ENCODE peak calls at places on chromosomes 6 and 20, in nine cellular contexts. T is cardiac muscle cell; O is stomach; I is body of pancreas; Y is heart right ventricle; S is A549; A is CD8-positive, alpha-beta T cell; Q is MG63; J is CD8-positive, alpha-beta memory T cell. H is an unnamed sample. For H3K9me3, the result is how much of the 10 kb centered on the place peaks cover.

GRCh38 chr6:94478178-94479140 is 1059.1 kb upstream of the EPHA7 start:
- DNase-seq in O (no peak), A (no peak), J (no peak), Q (no peak), I (no peak), T (no peak), S (no peak), Y (no peak), H (no peak)

GRCh38 chr6:88538849-88539571 is 372.9 kb upstream of the CNR1 start:
- DNase-seq in I (no peak), Q (no peak), J (no peak), A (no peak), O (no peak), Y (no peak), T (no peak), S (no peak), H (no peak)

GRCh38 chr20:8756410-8756809 is 312.5 kb upstream of the PLCB4 start:
- DNase-seq in I (peak), J (no peak), O (no peak), S (peak), Q (peak), T (peak), Y (no peak), A (no peak), H (peak)

GRCh38 chr6:17086469-17086868 is 15.4 kb upstream of the STMND1 start:
- DNase-seq in S (peak), Y (no peak), I (peak), O (peak), J (no peak), A (no peak), Q (peak), T (peak), H (peak)

GRCh38 chr6:89297695-89298351 is 17.3 kb downstream of the GABRR2 start:
- DNase-seq in I (peak), Q (peak), S (peak), T (peak), J (peak), Y (no peak), O (peak), A (peak), H (peak)

GRCh38 chr6:108557494-108558371 is 3.0 kb upstream of the FOXO3 start:
- DNase-seq in J (peak), I (peak), O (peak), Y (peak), S (no peak), Q (no peak), T (peak), A (peak), H (no peak)

GRCh38 chr6:129921169-129921817 is 60.2 kb upstream of the TMEM244 start:
- DNase-seq in Y (no peak), A (no peak), T (no peak), S (no peak), Q (no peak), O (no peak), J (no peak), I (no peak), H (no peak)

GRCh38 chr6:71288228-71289038 is at the start of gene OGFRL1:
- DNase-seq in T (peak), O (peak), S (peak), A (peak), I (peak), Q (peak), J (peak), Y (peak), H (peak)

GRCh38 chr6:52420668-52421358 is 671 bp downstream of the EFHC1 start:
- DNase-seq in J (no peak), A (no peak), O (no peak), Y (no peak), S (no peak), Q (peak), I (peak), T (peak), H (no peak)

GRCh38 chr6:139834232-139834631 is 459.8 kb upstream of the CITED2 start:
- DNase-seq in J (no peak), Q (no peak), T (no peak), S (no peak), I (no peak), O (no peak), Y (no peak), A (no peak), H (no peak)

GRCh38 chr6:128527375-128527774 is 7.0 kb upstream of the PTPRK start:
- DNase-seq in A (no peak), Y (no peak), O (no peak), I (no peak), S (no peak), T (no peak), J (no peak), Q (no peak), H (no peak)

GRCh38 chr6:46370622-46371021 is 120.6 kb downstream of the RCAN2 start:
- DNase-seq in T (no peak), S (no peak), J (no peak), I (no peak), Y (no peak), Q (no peak), A (no peak), O (no peak), H (no peak)

GRCh38 chr20:62792182-62792939 is 3.9 kb upstream of the MRGBP start:
- DNase-seq in I (no peak), A (no peak), S (no peak), Q (no peak), O (no peak), T (no peak), J (no peak), Y (no peak), H (no peak)

GRCh38 chr6:121430514-121431460 is 4.7 kb upstream of the GJA1 start:
- DNase-seq in Q (no peak), S (peak), I (peak), O (no peak), A (no peak), T (peak), Y (no peak), J (no peak), H (no peak)

GRCh38 chr6:70566751-70567382 is at the start of gene SDHAF4:
- DNase-seq in I (peak), A (peak), Y (peak), O (peak), T (peak), J (peak), Q (peak), S (peak), H (peak)

GRCh38 chr20:62922451-62922921 is 3.8 kb downstream of the DIDO1 start:
- DNase-seq in A (peak), Y (no peak), T (no peak), Q (no peak), J (peak), O (no peak), I (no peak), S (no peak), H (no peak)

GRCh38 chr20:63325021-63325471 is 32.1 kb downstream of the COL20A1 start:
- DNase-seq in I (no peak), T (no peak), Y (peak), O (no peak), J (no peak), A (no peak), Q (no peak), S (no peak), H (no peak)

GRCh38 chr20:23702021-23702420 is 13.2 kb upstream of the CST4 start:
- DNase-seq in S (no peak), I (no peak), O (no peak), T (peak), A (no peak), Y (no peak), Q (no peak), J (no peak), H (no peak)

GRCh38 chr6:42100029-42100901 is 42.2 kb downstream of the C6orf132 start:
- DNase-seq in S (no peak), T (peak), Y (no peak), I (peak), A (no peak), J (no peak), O (no peak), Q (no peak), H (peak)

GRCh38 chr6:103273048-103273447 is 1586.7 kb downstream of the HACE1 start:
- DNase-seq in Q (no peak), S (no peak), J (no peak), A (no peak), T (no peak), O (no peak), I (no peak), Y (no peak), H (no peak)

GRCh38 chr6:121436966-121437756 is 1.7 kb downstream of the GJA1 start:
- DNase-seq in J (no peak), T (peak), A (no peak), O (no peak), I (peak), Q (peak), S (peak), Y (peak), H (peak)

GRCh38 chr20:35773154-35773751 is 1.4 kb downstream of the PHF20 start:
- DNase-seq in S (no peak), Y (no peak), T (peak), J (peak), I (peak), A (no peak), O (peak), Q (no peak), H (peak)

GRCh38 chr20:63775096-63775978 is 35.8 kb downstream of the SLC2A4RG start:
- DNase-seq in O (no peak), Y (peak), A (no peak), T (peak), I (no peak), Q (no peak), S (no peak), J (peak), H (peak)

GRCh38 chr20:63071541-63072181 is 64.9 kb upstream of the BHLHE23 start:
- DNase-seq in J (no peak), Q (peak), O (no peak), T (peak), A (no peak), I (no peak), Y (peak), S (peak), H (no peak)

GRCh38 chr6:119791746-119792145 is 442.2 kb upstream of the MAN1A1 start:
- DNase-seq in O (no peak), Q (no peak), J (no peak), Y (no peak), A (no peak), I (no peak), S (no peak), T (no peak), H (no peak)

GRCh38 chr20:37807901-37808751 is 94.8 kb upstream of the VSTM2L start:
- DNase-seq in Y (no peak), T (no peak), S (no peak), I (no peak), Q (no peak), O (no peak), A (no peak), J (no peak), H (no peak)

GRCh38 chr20:45104786-45105185 is 3.9 kb upstream of the KCNS1 start:
- DNase-seq in Y (no peak), O (no peak), T (peak), J (no peak), I (no peak), A (no peak), S (no peak), Q (peak), H (peak)

DNA sequence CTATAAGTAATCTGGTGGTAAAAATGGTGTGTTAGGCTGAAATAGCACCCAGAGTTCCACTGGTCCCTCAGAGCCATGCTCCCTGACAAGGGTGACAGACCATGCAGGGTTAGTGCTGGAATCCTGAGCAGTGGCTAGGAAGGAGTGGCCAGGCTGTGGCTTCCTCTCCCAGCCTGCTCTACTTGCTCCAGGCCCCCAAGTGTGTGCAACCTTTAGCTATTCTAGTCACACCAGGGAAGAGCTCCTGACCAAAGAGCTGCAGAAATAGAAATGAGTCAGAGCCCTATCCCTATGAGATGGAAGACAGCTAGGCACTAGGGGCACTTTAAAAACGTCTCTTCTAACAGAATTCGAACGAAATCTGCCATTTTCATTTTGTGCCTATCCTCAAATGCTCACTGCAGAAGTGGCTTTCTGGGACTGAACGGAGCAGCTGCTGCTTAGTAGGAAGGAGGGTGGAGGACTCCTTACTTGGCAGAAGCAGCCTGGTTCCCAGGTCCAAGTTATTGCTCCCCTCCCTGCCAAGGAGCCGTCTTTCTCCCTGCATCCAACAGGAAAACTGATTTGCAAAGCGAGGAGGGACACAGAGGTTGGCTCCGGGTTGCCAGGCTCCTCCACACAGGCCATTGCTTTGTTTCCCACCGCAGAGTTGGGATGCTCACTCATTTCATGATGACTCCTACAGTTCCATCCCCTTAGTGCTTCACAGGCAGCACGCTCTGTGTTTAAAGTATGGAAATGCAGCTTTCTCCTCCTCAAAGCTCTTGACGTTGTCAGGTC is 754.5 kb downstream of the C6orf118 start:
- DNase-seq in Q (no peak), J (no peak), I (no peak), S (no peak), T (no peak), O (no peak), Y (no peak), A (no peak), H (no peak)
- H3K9me3 ChIP-seq in Q (under half), J (under half), I (under half), S (under half), T (under half), O (under half), Y (under half), A (under half), H (under half)

GRCh38 chr20:15455279-15455678 is 1117.9 kb upstream of the FLRT3 start:
- DNase-seq in Q (no peak), J (no peak), A (no peak), I (no peak), Y (no peak), T (no peak), S (no peak), O (no peak), H (no peak)
- H3K9me3 ChIP-seq in Q (under half), J (under half), A (under half), I (under half), Y (under half), T (under half), S (under half), O (under half), H (under half)

GRCh38 chr6:155611742-155612141 is 156.1 kb upstream of the NOX3 start:
- DNase-seq in Q (no peak), Y (no peak), I (no peak), J (no peak), O (no peak), A (no peak), T (no peak), S (no peak), H (no peak)
- H3K9me3 ChIP-seq in Q (under half), Y (under half), I (under half), J (under half), O (half or more), A (under half), T (under half), S (under half), H (under half)

DNA sequence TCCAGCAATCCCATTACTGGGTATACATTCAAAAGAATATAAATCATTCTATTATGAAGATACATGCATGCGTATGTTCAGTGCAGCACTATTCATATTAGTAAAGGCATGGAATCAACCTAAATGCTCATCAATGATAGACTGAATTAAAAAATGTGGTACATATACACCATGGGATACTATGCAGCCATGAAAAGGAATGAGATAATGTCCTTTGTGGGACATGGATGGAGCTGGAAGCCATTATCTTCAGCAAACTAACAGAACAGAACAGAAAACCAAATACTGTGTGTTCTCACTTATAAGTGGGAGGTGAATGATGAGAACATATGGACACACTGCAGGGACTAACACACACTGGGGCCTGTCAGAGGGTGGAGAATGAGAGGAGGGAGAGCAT is 261.6 kb downstream of the GMDS start:
- DNase-seq in A (no peak), T (no peak), Y (no peak), O (no peak), S (no peak), J (no peak), I (no peak), Q (no peak), H (no peak)
- H3K9me3 ChIP-seq in A (under half), T (under half), Y (under half), O (under half), S (under half), J (under half), I (under half), Q (under half), H (under half)

GRCh38 chr6:168035661-168036616 is 38.5 kb downstream of the KIF25 start:
- DNase-seq in Q (peak), Y (no peak), J (no peak), O (no peak), S (peak), T (peak), I (no peak), A (no peak), H (no peak)
- H3K9me3 ChIP-seq in Q (under half), Y (under half), J (under half), O (under half), S (under half), T (under half), I (under half), A (under half), H (under half)

DNA sequence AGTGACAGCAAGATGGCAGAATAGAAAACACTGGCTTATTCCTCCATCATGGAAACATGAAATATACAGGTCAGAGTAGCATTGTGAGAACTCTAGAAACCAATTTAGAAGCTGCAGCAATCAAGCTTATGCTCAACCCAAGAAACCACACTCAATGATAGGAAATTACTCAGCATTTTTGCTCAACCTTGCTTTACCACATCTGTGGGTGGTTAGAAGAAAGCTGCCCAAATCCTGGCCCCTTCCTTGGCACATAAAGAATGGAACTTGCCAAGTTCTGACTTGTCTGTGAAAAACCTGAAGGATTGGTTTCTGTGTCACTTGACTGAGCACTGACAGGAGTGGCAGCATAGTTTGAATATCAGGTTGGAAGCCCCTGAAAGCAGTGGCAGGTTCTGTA is 108.0 kb upstream of the MOCS1 start:
- DNase-seq in O (no peak), S (no peak), I (no peak), A (no peak), J (no peak), T (no peak), Q (no peak), Y (no peak), H (no peak)
- H3K9me3 ChIP-seq in O (under half), S (under half), I (under half), A (under half), J (under half), T (under half), Q (under half), Y (under half), H (under half)

GRCh38 chr6:167499161-167499660 is 174.3 kb downstream of the TTLL2 start:
- DNase-seq in T (no peak), O (no peak), S (no peak), J (no peak), Y (no peak), A (no peak), Q (no peak), I (no peak), H (no peak)
- H3K9me3 ChIP-seq in T (under half), O (under half), S (under half), J (under half), Y (under half), A (under half), Q (under half), I (under half), H (under half)

GRCh38 chr6:22647671-22648070 is 78.3 kb downstream of the HDGFL1 start:
- DNase-seq in Y (no peak), J (no peak), T (peak), A (no peak), I (no peak), S (no peak), Q (no peak), O (no peak), H (no peak)
- H3K9me3 ChIP-seq in Y (under half), J (under half), T (under half), A (under half), I (under half), S (under half), Q (under half), O (under half), H (under half)